ENCODE peak calls at places on chromosomes 7 and 10, in seven cellular contexts. W, D, L, E, H, A and C are unnamed samples.

GRCh38 chr7:56007167-56007652 is 42.8 kb downstream of the NIPSNAP2 start:
- DNase-seq in W (no peak), D (no peak), L (no peak), E (no peak), H (no peak), A (no peak), C (no peak)

GRCh38 chr10:83959330-83959729 is 180.0 kb upstream of the GHITM start:
- DNase-seq in W (no peak), D (no peak), L (no peak), E (no peak), H (no peak), A (no peak), C (no peak)

GRCh38 chr7:33261585-33261984 is 132.2 kb downstream of the BBS9 start:
- DNase-seq in W (no peak), D (no peak), L (peak; percentile 45), E (no peak), H (no peak), A (no peak), C (no peak)

GRCh38 chr10:99619851-99620712 is at the start of gene SLC25A28:
- DNase-seq in W (peak; percentile 89), D (peak; percentile 100), L (peak; percentile 100), E (peak; percentile 96), H (peak; percentile 100), A (peak; percentile 91), C (peak; percentile 98)

GRCh38 chr7:29189743-29190201 is 4.8 kb upstream of the CHN2 start:
- DNase-seq in W (peak; percentile 73), D (peak; percentile 42), L (peak; percentile 53), E (peak; percentile 84), H (no peak), A (peak; percentile 66), C (no peak)

GRCh38 chr7:7176421-7177043 is 5.8 kb upstream of the C1GALT1 start:
- DNase-seq in W (no peak), D (peak; percentile 85), L (no peak), E (no peak), H (peak; percentile 84), A (no peak), C (peak; percentile 69)

GRCh38 chr10:96244354-96244753 is 27.0 kb downstream of the BLNK start:
- DNase-seq in W (no peak), D (no peak), L (peak; percentile 92), E (no peak), H (no peak), A (peak; percentile 29), C (no peak)

GRCh38 chr10:128102480-128103228 is 23.6 kb downstream of the MKI67 start:
- DNase-seq in W (no peak), D (no peak), L (no peak), E (peak; percentile 70), H (no peak), A (no peak), C (no peak)

GRCh38 chr7:74405191-74405898 is 48.4 kb upstream of the GTF2IRD1 start:
- DNase-seq in W (peak; percentile 43), D (no peak), L (no peak), E (no peak), H (no peak), A (peak; percentile 12), C (no peak)

GRCh38 chr10:77548671-77549070 is 88.9 kb downstream of the KCNMA1 start:
- DNase-seq in W (no peak), D (no peak), L (no peak), E (no peak), H (no peak), A (no peak), C (no peak)

GRCh38 chr7:36600314-36600682 is 124.0 kb downstream of the AOAH start:
- DNase-seq in W (no peak), D (no peak), L (no peak), E (no peak), H (no peak), A (no peak), C (no peak)

GRCh38 chr7:31373337-31374289 is 33.1 kb upstream of the NEUROD6 start:
- DNase-seq in W (peak; percentile 67), D (peak; percentile 73), L (peak; percentile 67), E (no peak), H (peak; percentile 1), A (no peak), C (no peak)

GRCh38 chr10:94397549-94398370 is 4.6 kb upstream of the TBC1D12 start:
- DNase-seq in W (no peak), D (peak; percentile 64), L (no peak), E (no peak), H (peak; percentile 25), A (no peak), C (no peak)

GRCh38 chr7:130352335-130353074 is 7.9 kb downstream of the CPA5 start:
- DNase-seq in W (no peak), D (peak; percentile 79), L (no peak), E (no peak), H (no peak), A (no peak), C (no peak)

GRCh38 chr7:90769036-90769435 is 172.9 kb downstream of the CDK14 start:
- DNase-seq in W (no peak), D (no peak), L (no peak), E (no peak), H (no peak), A (no peak), C (no peak)

GRCh38 chr7:11517853-11518252 is 314.1 kb downstream of the THSD7A start:
- DNase-seq in W (no peak), D (no peak), L (no peak), E (no peak), H (no peak), A (no peak), C (no peak)

GRCh38 chr7:46607176-46607575 is 686.1 kb upstream of the IGFBP3 start:
- DNase-seq in W (no peak), D (no peak), L (no peak), E (no peak), H (no peak), A (no peak), C (no peak)

GRCh38 chr10:43408331-43408709 is 666 bp downstream of the HNRNPF start:
- DNase-seq in W (no peak), D (no peak), L (no peak), E (no peak), H (no peak), A (no peak), C (no peak)

GRCh38 chr7:92621026-92621540 is 30.9 kb upstream of the FAM133B start:
- DNase-seq in W (peak; percentile 57), D (peak; percentile 98), L (peak; percentile 94), E (no peak), H (peak; percentile 90), A (peak; percentile 80), C (peak; percentile 51)

GRCh38 chr10:86253171-86254072 is 113.2 kb downstream of the GRID1 start:
- DNase-seq in W (no peak), D (no peak), L (no peak), E (peak; percentile 53), H (no peak), A (no peak), C (no peak)

GRCh38 chr7:102024769-102025391 is 207.5 kb downstream of the CUX1 start:
- DNase-seq in W (no peak), D (no peak), L (no peak), E (no peak), H (no peak), A (no peak), C (no peak)

GRCh38 chr10:124394583-124394982 is 24.1 kb downstream of the OAT start:
- DNase-seq in W (no peak), D (no peak), L (no peak), E (no peak), H (no peak), A (no peak), C (no peak)

GRCh38 chr10:124577651-124578050 is 116.0 kb downstream of the LHPP start:
- DNase-seq in W (no peak), D (no peak), L (no peak), E (no peak), H (no peak), A (no peak), C (no peak)